ENCODE peak calls at places on chromosome X, in eight cellular contexts. One of them, this sample, is unnamed.

GRCh38 chrX:50638123-50638522 is 167.5 kb upstream of the DGKK start:
- DNase-seq in neural progenitor cell: no peak
- DNase-seq in fibroblast of lung: peak; percentile 0
- DNase-seq in neuronal stem cell: no peak
- DNase-seq in cardiac muscle cell: no peak
- DNase-seq in GM23248: no peak
- DNase-seq in astrocyte: no peak
- DNase-seq in WERI-Rb-1: no peak
- DNase-seq in this sample: no peak

GRCh38 chrX:108437789-108438623 is at the start of gene COL4A6:
- DNase-seq in cardiac muscle cell: peak; percentile 71
- DNase-seq in fibroblast of lung: no peak
- DNase-seq in WERI-Rb-1: no peak
- DNase-seq in neural progenitor cell: peak; percentile 72
- DNase-seq in neuronal stem cell: peak; percentile 45
- DNase-seq in GM23248: peak; percentile 35
- DNase-seq in astrocyte: no peak
- DNase-seq in this sample: no peak

GRCh38 chrX:24506082-24506481 is 41.0 kb downstream of the PDK3 start:
- DNase-seq in astrocyte: peak; percentile 28
- DNase-seq in neuronal stem cell: no peak
- DNase-seq in cardiac muscle cell: no peak
- DNase-seq in WERI-Rb-1: no peak
- DNase-seq in fibroblast of lung: no peak
- DNase-seq in GM23248: peak; percentile 52
- DNase-seq in neural progenitor cell: no peak
- DNase-seq in this sample: no peak

GRCh38 chrX:116694046-116694445 is 231.3 kb upstream of the CT83 start:
- DNase-seq in astrocyte: no peak
- DNase-seq in neural progenitor cell: no peak
- DNase-seq in neuronal stem cell: no peak
- DNase-seq in GM23248: no peak
- DNase-seq in fibroblast of lung: no peak
- DNase-seq in WERI-Rb-1: no peak
- DNase-seq in cardiac muscle cell: no peak
- DNase-seq in this sample: no peak

GRCh38 chrX:68083510-68083909 is 349.8 kb downstream of the OPHN1 start:
- DNase-seq in cardiac muscle cell: no peak
- DNase-seq in astrocyte: peak; percentile 65
- DNase-seq in neural progenitor cell: no peak
- DNase-seq in GM23248: peak; percentile 24
- DNase-seq in fibroblast of lung: peak; percentile 14
- DNase-seq in neuronal stem cell: no peak
- DNase-seq in WERI-Rb-1: no peak
- DNase-seq in this sample: no peak

GRCh38 chrX:154758696-154759095 is 4.0 kb upstream of the DKC1 start:
- DNase-seq in cardiac muscle cell: no peak
- DNase-seq in WERI-Rb-1: no peak
- DNase-seq in GM23248: no peak
- DNase-seq in neural progenitor cell: no peak
- DNase-seq in fibroblast of lung: no peak
- DNase-seq in astrocyte: no peak
- DNase-seq in neuronal stem cell: no peak
- DNase-seq in this sample: no peak

GRCh38 chrX:38929966-38930421 is 128.7 kb downstream of the MID1IP1 start:
- DNase-seq in astrocyte: peak; percentile 69
- DNase-seq in GM23248: peak; percentile 85
- DNase-seq in neural progenitor cell: no peak
- DNase-seq in cardiac muscle cell: peak; percentile 5
- DNase-seq in neuronal stem cell: no peak
- DNase-seq in fibroblast of lung: peak; percentile 63
- DNase-seq in WERI-Rb-1: no peak
- DNase-seq in this sample: no peak

GRCh38 chrX:19863237-19864223 is 23.9 kb downstream of the SH3KBP1 start:
- DNase-seq in cardiac muscle cell: no peak
- DNase-seq in GM23248: peak; percentile 55
- DNase-seq in neuronal stem cell: no peak
- DNase-seq in neural progenitor cell: no peak
- DNase-seq in WERI-Rb-1: no peak
- DNase-seq in fibroblast of lung: no peak
- DNase-seq in astrocyte: peak; percentile 5
- DNase-seq in this sample: no peak

GRCh38 chrX:28278236-28278635 is 297.0 kb upstream of the DCAF8L1 start:
- DNase-seq in fibroblast of lung: peak; percentile 0
- DNase-seq in neuronal stem cell: no peak
- DNase-seq in neural progenitor cell: no peak
- DNase-seq in cardiac muscle cell: no peak
- DNase-seq in GM23248: no peak
- DNase-seq in astrocyte: no peak
- DNase-seq in WERI-Rb-1: no peak
- DNase-seq in this sample: no peak

GRCh38 chrX:17944833-17945497 is 83.9 kb upstream of the RAI2 start:
- DNase-seq in GM23248: peak; percentile 1
- DNase-seq in WERI-Rb-1: peak; percentile 16
- DNase-seq in neural progenitor cell: peak; percentile 38
- DNase-seq in astrocyte: no peak
- DNase-seq in cardiac muscle cell: peak; percentile 4
- DNase-seq in fibroblast of lung: peak; percentile 1
- DNase-seq in neuronal stem cell: peak; percentile 14
- DNase-seq in this sample: no peak

GRCh38 chrX:70219938-70220764 is 14.3 kb upstream of the AWAT1 start:
- DNase-seq in neural progenitor cell: no peak
- DNase-seq in cardiac muscle cell: no peak
- DNase-seq in GM23248: peak; percentile 59
- DNase-seq in neuronal stem cell: no peak
- DNase-seq in WERI-Rb-1: no peak
- DNase-seq in fibroblast of lung: peak; percentile 73
- DNase-seq in astrocyte: peak; percentile 20
- DNase-seq in this sample: no peak

GRCh38 chrX:19852014-19853005 is 35.1 kb downstream of the SH3KBP1 start:
- DNase-seq in cardiac muscle cell: no peak
- DNase-seq in GM23248: peak; percentile 44
- DNase-seq in astrocyte: peak; percentile 80
- DNase-seq in fibroblast of lung: peak; percentile 79
- DNase-seq in neuronal stem cell: no peak
- DNase-seq in WERI-Rb-1: no peak
- DNase-seq in neural progenitor cell: no peak
- DNase-seq in this sample: no peak

GRCh38 chrX:105609530-105609929 is 212.8 kb upstream of the NRK start:
- DNase-seq in neuronal stem cell: no peak
- DNase-seq in cardiac muscle cell: no peak
- DNase-seq in fibroblast of lung: no peak
- DNase-seq in WERI-Rb-1: no peak
- DNase-seq in astrocyte: no peak
- DNase-seq in GM23248: no peak
- DNase-seq in neural progenitor cell: no peak
- DNase-seq in this sample: no peak

GRCh38 chrX:9899640-9900075 is 67.5 kb upstream of the CLDN34 start:
- DNase-seq in WERI-Rb-1: peak; percentile 32
- DNase-seq in cardiac muscle cell: no peak
- DNase-seq in neuronal stem cell: peak; percentile 31
- DNase-seq in neural progenitor cell: peak; percentile 13
- DNase-seq in astrocyte: peak; percentile 91
- DNase-seq in fibroblast of lung: peak; percentile 67
- DNase-seq in GM23248: peak; percentile 74
- DNase-seq in this sample: no peak

GRCh38 chrX:132676561-132677186 is 187.8 kb upstream of the MBNL3 start:
- DNase-seq in GM23248: no peak
- DNase-seq in neural progenitor cell: peak; percentile 31
- DNase-seq in fibroblast of lung: no peak
- DNase-seq in cardiac muscle cell: peak; percentile 36
- DNase-seq in neuronal stem cell: no peak
- DNase-seq in astrocyte: no peak
- DNase-seq in WERI-Rb-1: no peak
- DNase-seq in this sample: no peak

GRCh38 chrX:129736491-129736890 is 2.3 kb upstream of the XPNPEP2 start:
- DNase-seq in neural progenitor cell: no peak
- DNase-seq in neuronal stem cell: no peak
- DNase-seq in astrocyte: no peak
- DNase-seq in cardiac muscle cell: no peak
- DNase-seq in WERI-Rb-1: no peak
- DNase-seq in fibroblast of lung: no peak
- DNase-seq in GM23248: no peak
- DNase-seq in this sample: no peak

GRCh38 chrX:6732101-6732500 is 197.2 kb upstream of the VCX3A start:
- DNase-seq in GM23248: no peak
- DNase-seq in cardiac muscle cell: no peak
- DNase-seq in fibroblast of lung: no peak
- DNase-seq in WERI-Rb-1: no peak
- DNase-seq in astrocyte: no peak
- DNase-seq in neural progenitor cell: no peak
- DNase-seq in neuronal stem cell: no peak
- DNase-seq in this sample: no peak

GRCh38 chrX:48573690-48574269 is 504 bp upstream of the RBM3 start:
- DNase-seq in neural progenitor cell: no peak
- DNase-seq in neuronal stem cell: peak; percentile 1
- DNase-seq in astrocyte: no peak
- DNase-seq in fibroblast of lung: no peak
- DNase-seq in WERI-Rb-1: no peak
- DNase-seq in GM23248: no peak
- DNase-seq in cardiac muscle cell: no peak
- DNase-seq in this sample: no peak

GRCh38 chrX:48576108-48576507 is 1.8 kb downstream of the RBM3 start:
- DNase-seq in cardiac muscle cell: no peak
- DNase-seq in GM23248: no peak
- DNase-seq in astrocyte: no peak
- DNase-seq in fibroblast of lung: no peak
- DNase-seq in neural progenitor cell: no peak
- DNase-seq in neuronal stem cell: no peak
- DNase-seq in WERI-Rb-1: no peak
- DNase-seq in this sample: no peak

GRCh38 chrX:48578661-48579128 is 4.4 kb downstream of the RBM3 start:
- DNase-seq in WERI-Rb-1: no peak
- DNase-seq in GM23248: no peak
- DNase-seq in neural progenitor cell: no peak
- DNase-seq in cardiac muscle cell: no peak
- DNase-seq in neuronal stem cell: no peak
- DNase-seq in fibroblast of lung: no peak
- DNase-seq in astrocyte: no peak
- DNase-seq in this sample: no peak

GRCh38 chrX:48574270-48575266 is at the start of gene RBM3:
- DNase-seq in GM23248: peak; percentile 93
- DNase-seq in cardiac muscle cell: peak; percentile 84
- DNase-seq in neuronal stem cell: peak; percentile 67
- DNase-seq in astrocyte: peak; percentile 86
- DNase-seq in WERI-Rb-1: peak; percentile 93
- DNase-seq in neural progenitor cell: peak; percentile 91
- DNase-seq in fibroblast of lung: peak; percentile 95
- DNase-seq in this sample: peak; percentile 47

GRCh38 chrX:48575642-48576041 is 1.4 kb downstream of the RBM3 start:
- DNase-seq in astrocyte: no peak
- DNase-seq in fibroblast of lung: no peak
- DNase-seq in neural progenitor cell: no peak
- DNase-seq in cardiac muscle cell: no peak
- DNase-seq in neuronal stem cell: no peak
- DNase-seq in WERI-Rb-1: no peak
- DNase-seq in GM23248: no peak
- DNase-seq in this sample: no peak
- H3K27ac ChIP-seq in astrocyte: peak overlapping the region; percentile 99
- H3K27ac ChIP-seq in fibroblast of lung: peak overlapping the region; percentile 99
- H3K27ac ChIP-seq in neural progenitor cell: no peak overlapping the region
- H3K27ac ChIP-seq in cardiac muscle cell: no peak overlapping the region
- H3K27ac ChIP-seq in neuronal stem cell: no peak overlapping the region
- H3K27ac ChIP-seq in WERI-Rb-1: peak overlapping the region; percentile 98
- H3K27ac ChIP-seq in GM23248: no peak overlapping the region
- H3K27ac ChIP-seq in this sample: no peak overlapping the region

GRCh38 chrX:72487661-72488060 is 85.0 kb downstream of the HDAC8 start:
- DNase-seq in astrocyte: no peak
- DNase-seq in neural progenitor cell: no peak
- DNase-seq in neuronal stem cell: no peak
- DNase-seq in fibroblast of lung: no peak
- DNase-seq in GM23248: no peak
- DNase-seq in WERI-Rb-1: no peak
- DNase-seq in cardiac muscle cell: no peak
- DNase-seq in this sample: no peak
- H3K27ac ChIP-seq in astrocyte: no peak overlapping the region
- H3K27ac ChIP-seq in neural progenitor cell: no peak overlapping the region
- H3K27ac ChIP-seq in neuronal stem cell: no peak overlapping the region
- H3K27ac ChIP-seq in fibroblast of lung: no peak overlapping the region
- H3K27ac ChIP-seq in GM23248: no peak overlapping the region
- H3K27ac ChIP-seq in WERI-Rb-1: no peak overlapping the region
- H3K27ac ChIP-seq in cardiac muscle cell: no peak overlapping the region
- H3K27ac ChIP-seq in this sample: no peak overlapping the region

GRCh38 chrX:103584606-103585005 is 709 bp upstream of the TCEAL4 start:
- DNase-seq in cardiac muscle cell: no peak
- DNase-seq in astrocyte: no peak
- DNase-seq in fibroblast of lung: peak; percentile 15
- DNase-seq in WERI-Rb-1: no peak
- DNase-seq in GM23248: no peak
- DNase-seq in neural progenitor cell: peak; percentile 12
- DNase-seq in neuronal stem cell: no peak
- DNase-seq in this sample: no peak

GRCh38 chrX:103586659-103587058 is 1.3 kb downstream of the TCEAL4 start:
- DNase-seq in cardiac muscle cell: no peak
- DNase-seq in GM23248: no peak
- DNase-seq in astrocyte: no peak
- DNase-seq in neuronal stem cell: no peak
- DNase-seq in neural progenitor cell: no peak
- DNase-seq in fibroblast of lung: no peak
- DNase-seq in WERI-Rb-1: no peak
- DNase-seq in this sample: no peak

GRCh38 chrX:103585421-103586313 is at the start of gene TCEAL4:
- DNase-seq in neural progenitor cell: peak; percentile 60
- DNase-seq in astrocyte: no peak
- DNase-seq in WERI-Rb-1: peak; percentile 47
- DNase-seq in fibroblast of lung: peak; percentile 23
- DNase-seq in neuronal stem cell: no peak
- DNase-seq in GM23248: peak; percentile 64
- DNase-seq in cardiac muscle cell: peak; percentile 63
- DNase-seq in this sample: no peak

GRCh38 chrX:103586314-103586646 is 965 bp downstream of the TCEAL4 start:
- DNase-seq in neural progenitor cell: no peak
- DNase-seq in fibroblast of lung: no peak
- DNase-seq in neuronal stem cell: no peak
- DNase-seq in astrocyte: no peak
- DNase-seq in GM23248: peak; percentile 37
- DNase-seq in cardiac muscle cell: no peak
- DNase-seq in WERI-Rb-1: no peak
- DNase-seq in this sample: no peak
- H3K27ac ChIP-seq in neural progenitor cell: no peak overlapping the region
- H3K27ac ChIP-seq in fibroblast of lung: peak overlapping the region; percentile 82
- H3K27ac ChIP-seq in neuronal stem cell: no peak overlapping the region
- H3K27ac ChIP-seq in astrocyte: peak overlapping the region; percentile 75
- H3K27ac ChIP-seq in GM23248: peak overlapping the region; percentile 54
- H3K27ac ChIP-seq in cardiac muscle cell: peak overlapping the region; percentile 50
- H3K27ac ChIP-seq in WERI-Rb-1: no peak overlapping the region
- H3K27ac ChIP-seq in this sample: no peak overlapping the region

GRCh38 chrX:52574416-52575275 is 57.8 kb upstream of the XAGE1B start:
- DNase-seq in fibroblast of lung: peak; percentile 61
- DNase-seq in astrocyte: peak; percentile 29
- DNase-seq in WERI-Rb-1: peak; percentile 23
- DNase-seq in cardiac muscle cell: peak; percentile 62
- DNase-seq in neural progenitor cell: peak; percentile 76
- DNase-seq in neuronal stem cell: peak; percentile 31
- DNase-seq in GM23248: peak; percentile 67
- DNase-seq in this sample: peak; percentile 4

GRCh38 chrX:52576474-52576873 is 59.6 kb upstream of the XAGE1B start:
- DNase-seq in WERI-Rb-1: no peak
- DNase-seq in GM23248: no peak
- DNase-seq in astrocyte: no peak
- DNase-seq in neuronal stem cell: no peak
- DNase-seq in cardiac muscle cell: no peak
- DNase-seq in neural progenitor cell: no peak
- DNase-seq in fibroblast of lung: no peak
- DNase-seq in this sample: no peak

GRCh38 chrX:52576946-52577345 is 60.1 kb upstream of the XAGE1B start:
- DNase-seq in neuronal stem cell: no peak
- DNase-seq in GM23248: no peak
- DNase-seq in neural progenitor cell: no peak
- DNase-seq in astrocyte: no peak
- DNase-seq in WERI-Rb-1: no peak
- DNase-seq in cardiac muscle cell: no peak
- DNase-seq in fibroblast of lung: no peak
- DNase-seq in this sample: no peak

GRCh38 chrX:52577464-52578173 is 60.8 kb upstream of the XAGE1B start:
- DNase-seq in astrocyte: no peak
- DNase-seq in neuronal stem cell: no peak
- DNase-seq in fibroblast of lung: no peak
- DNase-seq in GM23248: no peak
- DNase-seq in WERI-Rb-1: no peak
- DNase-seq in neural progenitor cell: no peak
- DNase-seq in cardiac muscle cell: no peak
- DNase-seq in this sample: no peak
- H3K27ac ChIP-seq in astrocyte: no peak overlapping the region
- H3K27ac ChIP-seq in neuronal stem cell: no peak overlapping the region
- H3K27ac ChIP-seq in fibroblast of lung: no peak overlapping the region
- H3K27ac ChIP-seq in GM23248: no peak overlapping the region
- H3K27ac ChIP-seq in WERI-Rb-1: no peak overlapping the region
- H3K27ac ChIP-seq in neural progenitor cell: no peak overlapping the region
- H3K27ac ChIP-seq in cardiac muscle cell: no peak overlapping the region
- H3K27ac ChIP-seq in this sample: no peak overlapping the region

This sample was measured in iPS DF 6.9.